ENCODE peak calls at places on chromosomes 13 and 19, in five cellular contexts. E, K, H, A and C are unnamed samples.

GRCh38 chr13:90445179-90445578 is 902.3 kb upstream of the MIR17HG start:
- DNase-seq in E (no peak), K (no peak), H (peak), A (peak), C (peak)

GRCh38 chr13:100100115-100100879 is 11.4 kb downstream of the PCCA start:
- DNase-seq in E (no peak), K (no peak), H (no peak), A (no peak), C (no peak)

GRCh38 chr19:13060964-13061927 is 41.4 kb downstream of the LYL1 start:
- DNase-seq in E (peak), K (peak), H (peak), A (peak), C (no peak)

GRCh38 chr19:37362733-37363132 is 8.2 kb upstream of the ZNF527 start:
- DNase-seq in E (no peak), K (no peak), H (peak), A (no peak), C (no peak)

GRCh38 chr13:50444726-50445125 is 398.8 kb downstream of the DLEU7 start:
- DNase-seq in E (no peak), K (no peak), H (no peak), A (no peak), C (no peak)

GRCh38 chr13:52850396-52851152 is 2.1 kb upstream of the PCDH8 start:
- DNase-seq in E (no peak), K (no peak), H (peak), A (no peak), C (no peak)

GRCh38 chr13:50451609-50452008 is 391.9 kb downstream of the DLEU7 start:
- DNase-seq in E (no peak), K (no peak), H (no peak), A (no peak), C (no peak)

GRCh38 chr13:51801631-51802099 is 2.3 kb downstream of the DHRS12 start:
- DNase-seq in E (no peak), K (no peak), H (no peak), A (no peak), C (no peak)

GRCh38 chr13:36158606-36159005 is 27.4 kb upstream of the DCLK1 start:
- DNase-seq in E (no peak), K (no peak), H (no peak), A (no peak), C (no peak)

GRCh38 chr19:48372904-48373303 is 8.7 kb downstream of the SYNGR4 start:
- DNase-seq in E (no peak), K (no peak), H (no peak), A (no peak), C (no peak)

GRCh38 chr13:29909975-29910674 is 59.7 kb upstream of the UBL3 start:
- DNase-seq in E (no peak), K (no peak), H (no peak), A (no peak), C (no peak)

GRCh38 chr19:39509233-39509632 is 5.7 kb upstream of the SELENOV start:
- DNase-seq in E (no peak), K (no peak), H (no peak), A (no peak), C (no peak)

GRCh38 chr19:8611890-8612806 is 1.6 kb upstream of the ADAMTS10 start:
- DNase-seq in E (no peak), K (peak), H (no peak), A (no peak), C (no peak)

GRCh38 chr13:33782631-33783030 is 35.3 kb upstream of the RFC3 start:
- DNase-seq in E (no peak), K (no peak), H (no peak), A (no peak), C (no peak)

GRCh38 chr13:100532836-100533435 is 55.7 kb downstream of the GGACT start:
- DNase-seq in E (no peak), K (peak), H (no peak), A (no peak), C (no peak)

GRCh38 chr13:36673838-36674326 is at the start of gene SERTM1:
- DNase-seq in E (no peak), K (peak), H (peak), A (no peak), C (no peak)

GRCh38 chr19:33717878-33718277 is 78.8 kb upstream of the KCTD15 start:
- DNase-seq in E (no peak), K (no peak), H (no peak), A (no peak), C (no peak)

GRCh38 chr13:100131863-100132574 is 43.1 kb downstream of the PCCA start:
- DNase-seq in E (no peak), K (no peak), H (no peak), A (peak), C (peak)

GRCh38 chr19:46218160-46218559 is 11.4 kb upstream of the IGFL1 start:
- DNase-seq in E (no peak), K (no peak), H (peak), A (peak), C (peak)

GRCh38 chr19:38655148-38655824 is 7.8 kb downstream of the ACTN4 start:
- DNase-seq in E (no peak), K (no peak), H (no peak), A (no peak), C (no peak)

GRCh38 chr13:99617474-99618255 is 116.4 kb downstream of the TM9SF2 start:
- DNase-seq in E (no peak), K (no peak), H (peak), A (peak), C (peak)

GRCh38 chr13:110309661-110310524 is 2.8 kb downstream of the COL4A2 start:
- DNase-seq in E (no peak), K (peak), H (no peak), A (no peak), C (no peak)

GRCh38 chr13:105278797-105279425 is 1256.6 kb downstream of the EFNB2 start:
- DNase-seq in E (no peak), K (no peak), H (peak), A (no peak), C (no peak)

DNA sequence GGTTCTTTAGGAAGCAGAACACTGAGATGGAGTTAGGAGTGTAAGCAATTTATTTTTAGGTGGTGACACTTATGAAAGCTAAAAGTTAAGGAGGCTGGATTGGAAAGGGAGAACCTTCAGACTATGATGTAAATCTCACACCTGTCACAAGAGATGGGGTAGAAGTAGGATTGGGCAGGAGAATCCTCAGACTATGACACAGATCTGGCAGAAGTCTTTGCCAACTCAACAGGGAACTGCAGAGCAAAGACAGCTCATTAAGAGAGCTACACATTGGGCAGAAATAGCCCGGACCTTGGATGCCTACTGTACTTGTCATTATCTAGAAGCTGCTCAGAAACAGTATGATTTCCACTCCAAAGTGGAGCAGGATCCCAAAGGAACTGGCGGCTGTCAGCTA is 134.4 kb downstream of the DNAJC15 start:
- DNase-seq in E (no peak), K (no peak), H (no peak), A (no peak), C (no peak)
- TF ChIP-seq CTCF in E (no peak), K (no peak), H (no peak), A (no peak), C (no peak)

DNA sequence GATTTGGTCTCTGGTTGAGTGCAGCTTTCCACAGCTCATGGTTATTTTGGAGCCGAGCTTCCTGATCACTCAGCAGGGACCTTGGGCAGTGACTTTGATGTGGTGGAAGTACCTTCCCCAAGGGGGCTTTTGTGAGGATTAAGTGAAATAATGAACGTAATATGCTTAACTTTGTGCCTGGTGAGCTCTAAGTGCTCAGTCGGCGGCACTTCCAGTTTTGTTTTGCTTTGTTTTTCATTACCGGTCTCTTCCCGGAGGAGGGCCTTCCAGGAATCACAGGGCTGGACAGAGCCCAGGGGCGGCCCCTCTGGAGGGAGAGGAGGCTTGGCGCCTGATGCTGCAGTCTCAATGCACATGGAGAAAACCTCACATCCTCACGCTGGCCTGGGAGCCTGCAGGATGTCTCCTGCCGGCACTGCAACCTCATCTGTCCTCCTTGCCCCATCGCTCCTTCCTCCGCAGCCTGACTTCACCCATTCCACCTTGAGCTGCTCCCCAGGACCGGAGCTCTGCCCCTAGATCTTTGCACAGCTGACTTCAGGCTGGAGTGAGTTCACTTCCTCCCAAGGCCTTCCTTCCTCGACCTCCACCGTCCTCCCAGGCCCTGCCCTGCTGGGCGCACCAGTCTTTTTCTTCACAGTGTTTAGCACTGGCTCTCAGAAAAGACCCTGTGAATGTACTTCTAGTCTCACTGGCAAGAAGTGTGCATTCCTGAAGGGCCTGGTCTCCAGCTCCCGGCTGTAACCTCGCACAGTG is 1.6 kb downstream of the PLEKHF1 start:
- DNase-seq in E (no peak), K (no peak), H (peak), A (no peak), C (no peak)
- TF ChIP-seq CTCF in E (no peak), K (no peak), H (no peak), A (no peak), C (no peak)

GRCh38 chr19:3071764-3072163 is 9.5 kb upstream of the TLE5 start:
- DNase-seq in E (no peak), K (no peak), H (no peak), A (no peak), C (no peak)

GRCh38 chr19:3079578-3079977 is 14.6 kb upstream of the GNA11 start:
- DNase-seq in E (no peak), K (no peak), H (no peak), A (no peak), C (no peak)

GRCh38 chr19:3073159-3073563 is 10.9 kb upstream of the TLE5 start:
- DNase-seq in E (no peak), K (no peak), H (no peak), A (peak), C (peak)

GRCh38 chr19:3075605-3076431 is 13.5 kb upstream of the TLE5 start:
- DNase-seq in E (peak), K (no peak), H (peak), A (no peak), C (no peak)

DNA sequence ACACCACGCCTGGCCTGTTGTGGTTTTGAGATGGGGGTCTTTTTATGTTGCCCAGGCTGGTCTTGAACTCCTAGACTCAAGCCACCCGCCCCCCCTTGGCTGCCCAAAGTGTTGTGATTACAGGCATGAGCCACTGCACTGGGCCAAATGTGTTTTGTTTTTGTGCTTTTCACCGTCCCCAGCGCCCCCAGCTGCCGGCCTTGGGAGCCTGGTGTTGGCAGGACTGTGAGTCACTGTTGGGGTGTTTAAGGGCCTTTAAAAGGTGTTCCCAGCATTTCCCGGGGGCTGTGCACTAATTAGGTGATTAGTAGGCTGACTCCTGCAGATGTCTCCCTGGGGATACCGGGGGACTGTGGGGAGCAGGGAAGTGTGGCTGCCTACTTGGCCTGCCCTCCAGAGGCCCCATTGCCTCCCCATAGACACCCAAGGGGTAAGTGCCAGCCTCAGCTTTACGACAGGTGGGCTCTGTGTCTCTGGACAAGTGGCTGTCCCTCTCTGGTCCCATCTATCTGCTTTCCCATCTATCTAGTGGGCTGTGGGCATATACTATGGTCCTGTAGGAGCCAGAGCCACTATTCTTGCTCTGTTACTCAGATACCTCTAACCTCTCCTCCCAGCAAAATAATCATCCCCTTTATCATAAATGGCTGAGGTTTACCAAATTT is 11.8 kb upstream of the TLE5 start:
- DNase-seq in E (no peak), K (no peak), H (no peak), A (no peak), C (no peak)
- TF ChIP-seq CTCF in E (no peak), K (no peak), H (peak), A (peak), C (peak)

DNA sequence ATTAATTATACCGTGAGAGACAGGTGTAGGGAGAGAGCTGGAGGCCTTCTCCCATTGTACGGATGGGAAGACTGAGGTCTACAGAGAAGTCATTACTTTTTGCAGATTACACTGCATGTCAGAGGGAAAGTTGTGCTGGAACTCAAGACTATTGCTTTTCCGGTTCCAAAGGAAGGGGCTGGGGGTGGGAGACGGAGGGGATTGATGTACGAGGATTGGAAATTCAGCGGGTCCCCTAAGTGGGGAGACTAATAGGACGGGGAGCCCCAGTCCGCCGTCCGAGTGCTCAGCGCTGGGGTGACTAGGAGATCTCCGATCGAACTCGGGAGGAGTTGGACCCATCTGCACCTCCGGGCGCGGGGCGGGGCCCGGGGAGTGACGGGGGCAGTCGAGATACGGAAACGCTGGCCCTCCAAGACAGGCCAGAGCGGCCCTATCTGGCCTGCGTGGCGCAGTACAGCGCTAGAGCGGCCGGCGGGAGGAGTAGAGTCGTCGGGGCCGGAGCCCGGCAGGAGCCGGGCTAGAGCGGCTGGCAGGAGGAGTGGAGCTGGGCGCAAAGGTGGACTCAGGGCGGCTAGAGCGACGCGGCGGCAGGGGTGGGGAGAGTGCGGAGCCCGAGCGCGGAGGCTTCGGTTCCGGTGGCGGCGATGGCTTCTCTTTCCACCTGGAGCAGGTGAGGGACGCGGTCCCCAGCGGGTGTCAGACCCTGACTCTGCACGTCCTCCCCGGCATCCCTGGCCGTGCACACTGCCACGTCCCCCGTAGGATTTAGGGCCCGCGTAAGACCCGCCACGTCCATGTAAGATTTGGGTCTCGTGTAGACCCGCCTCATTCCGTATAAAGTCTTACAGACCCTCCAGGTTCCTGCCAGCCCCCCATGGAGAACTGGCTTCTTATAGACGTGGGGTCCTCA is 1.1 kb downstream of the ARHGEF1 start:
- DNase-seq in E (peak), K (peak), H (peak), A (peak), C (peak)
- TF ChIP-seq CTCF in E (no peak), K (no peak), H (peak), A (no peak), C (no peak)

GRCh38 chr13:87680298-87680697 is 9.1 kb downstream of the SLITRK5 start:
- DNase-seq in E (no peak), K (no peak), H (no peak), A (no peak), C (no peak)
- TF ChIP-seq CTCF in E (no peak), K (no peak), H (no peak), A (no peak), C (no peak)

DNA sequence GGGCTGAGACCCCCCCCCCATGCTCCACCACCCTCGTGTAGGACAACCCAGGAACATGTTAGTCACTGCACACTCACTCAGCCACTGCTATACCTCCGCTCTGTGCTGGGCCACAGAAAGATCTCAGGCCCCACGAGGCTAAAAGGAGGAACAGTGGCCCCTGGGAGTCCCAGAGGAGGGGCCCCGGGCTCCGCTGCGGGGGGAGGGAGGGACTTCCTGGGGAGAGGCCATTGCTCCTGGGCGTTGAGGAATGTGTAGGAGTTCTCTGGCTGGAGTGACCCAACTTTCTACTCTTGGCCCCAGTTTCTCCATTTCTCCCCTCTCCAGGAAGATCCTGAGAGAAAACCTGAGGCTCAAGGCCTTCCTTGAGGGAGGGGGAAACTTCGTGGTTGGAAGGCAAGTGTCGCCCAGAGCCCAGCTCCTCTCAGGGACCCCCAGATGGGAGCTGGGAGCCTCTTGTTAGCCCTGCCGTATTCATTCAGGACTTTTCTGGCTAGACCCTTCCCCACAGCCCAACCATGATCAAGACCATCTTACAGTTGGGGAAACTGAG is 13.6 kb downstream of the ONECUT3 start:
- DNase-seq in E (no peak), K (no peak), H (no peak), A (no peak), C (no peak)
- TF ChIP-seq CTCF in E (no peak), K (no peak), H (no peak), A (no peak), C (no peak)

GRCh38 chr19:1223018-1223855 is 14.6 kb downstream of the CBARP start:
- DNase-seq in E (no peak), K (no peak), H (no peak), A (no peak), C (no peak)
- TF ChIP-seq CTCF in E (no peak), K (no peak), H (peak), A (peak), C (peak)